ENCODE peak calls at places on chromosomes 1 and 21, in five cellular contexts. E, F, A, X and U are unnamed samples.

GRCh38 chr1:10765734-10766478 is 30.5 kb downstream of the CASZ1 start:
- DNase-seq in E (peak), F (no peak), A (no peak), X (no peak), U (no peak)

GRCh38 chr1:19878637-19878985 is 3.6 kb upstream of the OTUD3 start:
- DNase-seq in E (no peak), F (no peak), A (no peak), X (no peak), U (no peak)

GRCh38 chr1:246155923-246156322 is 351.2 kb downstream of the SMYD3 start:
- DNase-seq in E (no peak), F (no peak), A (peak), X (peak), U (no peak)

GRCh38 chr1:9362488-9362887 is 69.8 kb downstream of the SPSB1 start:
- DNase-seq in E (no peak), F (no peak), A (no peak), X (no peak), U (no peak)

GRCh38 chr1:29883360-29883759 is 647.0 kb downstream of the PTPRU start:
- DNase-seq in E (no peak), F (no peak), A (no peak), X (no peak), U (no peak)

GRCh38 chr1:59364012-59364411 is 67.1 kb downstream of the FGGY start:
- DNase-seq in E (no peak), F (no peak), A (no peak), X (no peak), U (no peak)

GRCh38 chr1:90135306-90135705 is 140.4 kb downstream of the ZNF326 start:
- DNase-seq in E (no peak), F (no peak), A (no peak), X (no peak), U (no peak)

GRCh38 chr1:210440081-210440480 is 111.4 kb downstream of the HHAT start:
- DNase-seq in E (no peak), F (no peak), A (no peak), X (no peak), U (no peak)

GRCh38 chr1:231970684-231971083 is 344.1 kb downstream of the DISC1 start:
- DNase-seq in E (no peak), F (no peak), A (no peak), X (no peak), U (no peak)

GRCh38 chr1:87963566-87963965 is 634.9 kb downstream of the LMO4 start:
- DNase-seq in E (no peak), F (no peak), A (peak), X (no peak), U (no peak)

GRCh38 chr1:225809842-225810578 is at the start of gene EPHX1:
- DNase-seq in E (peak), F (peak), A (peak), X (peak), U (peak)

GRCh38 chr1:156704930-156705320 is 458 bp downstream of the CRABP2 start:
- DNase-seq in E (no peak), F (no peak), A (peak), X (no peak), U (no peak)

GRCh38 chr1:204493145-204493881 is 1.3 kb downstream of the PIK3C2B start:
- DNase-seq in E (peak), F (peak), A (peak), X (no peak), U (no peak)

GRCh38 chr1:119737040-119737682 is 25.4 kb downstream of the PHGDH start:
- DNase-seq in E (no peak), F (no peak), A (no peak), X (no peak), U (peak)

GRCh38 chr1:182185822-182186756 is 124.6 kb upstream of the ZNF648 start:
- DNase-seq in E (no peak), F (peak), A (peak), X (peak), U (no peak)

GRCh38 chr1:113058861-113059441 is 14.0 kb upstream of the LRIG2 start:
- DNase-seq in E (no peak), F (no peak), A (no peak), X (no peak), U (no peak)

GRCh38 chr1:153670257-153670858 is 435 bp downstream of the ILF2 start:
- DNase-seq in E (no peak), F (no peak), A (no peak), X (no peak), U (no peak)

GRCh38 chr21:32070693-32071330 is 198.0 kb downstream of the HUNK start:
- DNase-seq in E (no peak), F (no peak), A (no peak), X (no peak), U (no peak)

GRCh38 chr1:93576346-93576745 is 105.3 kb downstream of the BCAR3 start:
- DNase-seq in E (peak), F (no peak), A (peak), X (no peak), U (no peak)

GRCh38 chr1:89888480-89889335 is 67.9 kb downstream of the LRRC8D start:
- DNase-seq in E (no peak), F (no peak), A (no peak), X (no peak), U (no peak)

GRCh38 chr1:204400893-204401510 is 10.6 kb downstream of the PPP1R15B start:
- DNase-seq in E (no peak), F (no peak), A (no peak), X (no peak), U (no peak)

GRCh38 chr1:2322065-2322571 is 69.2 kb downstream of the MORN1 start:
- DNase-seq in E (no peak), F (no peak), A (peak), X (no peak), U (no peak)

GRCh38 chr1:175079338-175079737 is 11.7 kb downstream of the TNN start:
- DNase-seq in E (no peak), F (no peak), A (no peak), X (no peak), U (no peak)

GRCh38 chr21:39054066-39054465 is 129.2 kb downstream of the PSMG1 start:
- DNase-seq in E (no peak), F (no peak), A (no peak), X (no peak), U (no peak)

GRCh38 chr1:173915596-173915995 is 1.5 kb downstream of the SERPINC1 start:
- DNase-seq in E (no peak), F (no peak), A (peak), X (no peak), U (no peak)

GRCh38 chr1:234967121-234967520 is 161.5 kb downstream of the TOMM20 start:
- DNase-seq in E (no peak), F (no peak), A (no peak), X (no peak), U (no peak)

GRCh38 chr1:232389744-232390143 is 240.2 kb downstream of the SIPA1L2 start:
- DNase-seq in E (no peak), F (no peak), A (no peak), X (no peak), U (no peak)

GRCh38 chr1:5769146-5769545 is 223.1 kb downstream of the NPHP4 start:
- DNase-seq in E (no peak), F (no peak), A (no peak), X (no peak), U (no peak)

GRCh38 chr1:159429074-159429861 is 2.7 kb upstream of the OR10J4 start:
- DNase-seq in E (no peak), F (no peak), A (peak), X (peak), U (no peak)

GRCh38 chr1:186239211-186239610 is 135.8 kb downstream of the TPR start:
- DNase-seq in E (no peak), F (no peak), A (peak), X (no peak), U (no peak)

GRCh38 chr21:40278345-40278744 is 411.1 kb downstream of the PCP4 start:
- DNase-seq in E (no peak), F (no peak), A (no peak), X (no peak), U (no peak)

GRCh38 chr1:34650090-34650489 is 104.8 kb upstream of the GJB5 start:
- DNase-seq in E (no peak), F (no peak), A (no peak), X (no peak), U (no peak)

GRCh38 chr1:6030144-6030543 is 15.5 kb upstream of the KCNAB2 start:
- DNase-seq in E (no peak), F (no peak), A (no peak), X (no peak), U (no peak)

GRCh38 chr1:40783001-40783905 is at the start of gene KCNQ4:
- DNase-seq in E (no peak), F (peak), A (no peak), X (no peak), U (peak)

GRCh38 chr1:33176362-33176850 is 5.4 kb downstream of the TRIM62 start:
- DNase-seq in E (peak), F (no peak), A (peak), X (peak), U (no peak)

GRCh38 chr1:154290921-154291320 is 18.5 kb downstream of the HAX1 start:
- DNase-seq in E (no peak), F (no peak), A (no peak), X (no peak), U (no peak)

GRCh38 chr1:96962807-96963206 is 241.2 kb downstream of the PTBP2 start:
- DNase-seq in E (no peak), F (no peak), A (peak), X (no peak), U (no peak)

GRCh38 chr1:229129306-229130027 is 141.4 kb upstream of the RAB4A start:
- DNase-seq in E (no peak), F (no peak), A (no peak), X (no peak), U (no peak)